ENCODE peak calls at places on chromosome 4, in five cellular contexts. J is sigmoid colon; H is activated CD8-positive, alpha-beta memory T cell treated with anti-CD3 and anti-CD28 coated beads for 48 hours; W is KG1; M is Right ventricle myocardium superior. I is an unnamed sample.

GRCh38 chr4:102871772-102872171 is 3.0 kb downstream of the CISD2 start:
- DNase-seq in H (no peak), W (no peak), J (no peak), M (no peak), I (no peak)

GRCh38 chr4:10157478-10158354 is 41.1 kb upstream of the WDR1 start:
- DNase-seq in H (no peak), M (peak; percentile 45), W (peak; percentile 29), J (peak; percentile 86), I (peak; percentile 70)

GRCh38 chr4:37648084-37648817 is 37.9 kb downstream of the RELL1 start:
- DNase-seq in W (no peak), J (peak; percentile 71), H (no peak), M (peak; percentile 71), I (peak; percentile 26)

GRCh38 chr4:7676376-7676775 is 241.6 kb upstream of the PSAPL1 start:
- DNase-seq in W (no peak), H (no peak), M (no peak), J (no peak), I (no peak)

GRCh38 chr4:30754021-30754420 is 33.9 kb downstream of the PCDH7 start:
- DNase-seq in M (no peak), H (no peak), J (no peak), W (no peak), I (no peak)

GRCh38 chr4:158025131-158025530 is 147.7 kb downstream of the GASK1B start:
- DNase-seq in W (no peak), J (no peak), M (no peak), H (no peak), I (no peak)

GRCh38 chr4:813900-814299 is 12.0 kb downstream of the CPLX1 start:
- DNase-seq in W (no peak), J (no peak), H (no peak), M (peak; percentile 32), I (no peak)

GRCh38 chr4:83238393-83238792 is 46.2 kb downstream of the COQ2 start:
- DNase-seq in M (no peak), H (no peak), W (no peak), J (no peak), I (no peak)

GRCh38 chr4:71259305-71259704 is 79.5 kb upstream of the SLC4A4 start:
- DNase-seq in J (no peak), W (no peak), H (no peak), M (peak; percentile 50), I (no peak)

GRCh38 chr4:3682236-3683076 is 83.7 kb upstream of the ADRA2C start:
- DNase-seq in H (no peak), J (peak; percentile 41), W (no peak), M (no peak), I (no peak)

GRCh38 chr4:175252642-175253041 is 334.5 kb downstream of the ADAM29 start:
- DNase-seq in H (no peak), J (no peak), W (no peak), M (no peak), I (no peak)

GRCh38 chr4:182293836-182294235 is 50.6 kb downstream of the TENM3 start:
- DNase-seq in M (no peak), J (no peak), H (no peak), W (no peak), I (no peak)

GRCh38 chr4:117941611-117942010 is 92.7 kb upstream of the NDST3 start:
- DNase-seq in H (no peak), M (no peak), J (no peak), W (no peak), I (no peak)

GRCh38 chr4:182549386-182549785 is 306.2 kb downstream of the TENM3 start:
- DNase-seq in H (no peak), W (no peak), J (no peak), M (no peak), I (no peak)

GRCh38 chr4:99300934-99301333 is 10.1 kb upstream of the ADH1A start:
- DNase-seq in J (peak; percentile 98), M (peak; percentile 84), H (no peak), W (no peak), I (peak; percentile 86)

GRCh38 chr4:130563185-130563890 is 1467.4 kb downstream of the C4orf33 start:
- DNase-seq in J (peak; percentile 62), M (peak; percentile 47), H (no peak), W (no peak), I (peak; percentile 29)

GRCh38 chr4:124079174-124079780 is 633.3 kb downstream of the ANKRD50 start:
- DNase-seq in W (no peak), J (no peak), H (no peak), M (no peak), I (no peak)

GRCh38 chr4:56181140-56181950 is 205.9 kb downstream of the AASDH start:
- DNase-seq in W (peak; percentile 28), H (no peak), J (no peak), M (no peak), I (no peak)

GRCh38 chr4:102598102-102598758 is 97.1 kb downstream of the NFKB1 start:
- DNase-seq in J (no peak), W (no peak), H (no peak), M (no peak), I (no peak)

GRCh38 chr4:158998624-158999023 is 104.3 kb upstream of the RAPGEF2 start:
- DNase-seq in J (no peak), M (no peak), H (no peak), W (no peak), I (no peak)

GRCh38 chr4:108492816-108493595 is 127.4 kb upstream of the RPL34 start:
- DNase-seq in M (no peak), W (no peak), H (no peak), J (no peak), I (no peak)

I was measured in testis.